ENCODE peak calls at places on chromosome 18, in six cellular contexts. X is GM20000; J is smooth muscle cell of the brain vasculature; V is stimulated activated CD8-positive, alpha-beta memory T cell treated with anti-CD3 and anti-CD28 coated beads, Interleukin-4, amount 100 ng/mL, for 1 hour; Z is stimulated activated CD4-positive, alpha-beta T cell treated with anti-CD3 and anti-CD28 coated beads, Interleukin-4, amount 100 ng/mL, for 4 hours; W is NCI-H748 treated with DMSO at 0.1 percent for 48 hours. F is an unnamed sample.

GRCh38 chr18:78883501-78883900 is 96.1 kb upstream of the SALL3 start:
- DNase-seq in J (no peak), W (no peak), V (no peak), X (no peak), Z (no peak), F (no peak)

GRCh38 chr18:22280453-22280750 is 111.0 kb downstream of the GATA6 start:
- DNase-seq in X (no peak), Z (no peak), V (no peak), J (no peak), W (no peak), F (no peak)

GRCh38 chr18:23191952-23192662 is 56.8 kb downstream of the CABLES1 start:
- DNase-seq in Z (no peak), W (no peak), V (no peak), J (peak), X (no peak), F (no peak)

GRCh38 chr18:65221736-65222135 is 529.1 kb upstream of the CDH7 start:
- DNase-seq in X (no peak), Z (no peak), V (no peak), J (no peak), W (peak), F (no peak)

GRCh38 chr18:24726727-24727539 is 266.5 kb downstream of the HRH4 start:
- DNase-seq in J (peak), X (peak), W (peak), V (no peak), Z (peak), F (peak)

GRCh38 chr18:21489119-21489750 is 111.3 kb downstream of the ESCO1 start:
- DNase-seq in X (peak), Z (no peak), V (no peak), W (peak), J (peak), F (no peak)

GRCh38 chr18:35267809-35268208 is 22.2 kb downstream of the ZSCAN30 start:
- DNase-seq in X (no peak), J (no peak), V (no peak), W (no peak), Z (no peak), F (no peak)

GRCh38 chr18:13893418-13893760 is 21.9 kb downstream of the MC2R start:
- DNase-seq in V (no peak), W (no peak), Z (no peak), X (peak), J (no peak), F (no peak)

GRCh38 chr18:63472380-63472779 is 4.4 kb upstream of the SERPINB5 start:
- DNase-seq in Z (no peak), W (peak), J (no peak), X (no peak), V (no peak), F (no peak)

GRCh38 chr18:50285071-50285470 is 2.4 kb downstream of the CXXC1 start:
- DNase-seq in W (no peak), V (no peak), J (no peak), X (no peak), Z (no peak), F (no peak)

GRCh38 chr18:30328839-30329238 is 713.7 kb downstream of the DSC3 start:
- DNase-seq in X (no peak), J (no peak), W (no peak), V (no peak), Z (no peak), F (no peak)

GRCh38 chr18:61949946-61950345 is 57.1 kb upstream of the RNF152 start:
- DNase-seq in X (no peak), J (no peak), W (peak), Z (no peak), V (no peak), F (no peak)

GRCh38 chr18:5145168-5145857 is 51.7 kb downstream of the AKAIN1 start:
- DNase-seq in J (no peak), V (no peak), X (no peak), Z (no peak), W (no peak), F (no peak)

GRCh38 chr18:11005528-11005927 is 143.8 kb downstream of the PIEZO2 start:
- DNase-seq in Z (no peak), J (peak), V (no peak), X (no peak), W (no peak), F (no peak)

GRCh38 chr18:35282353-35282752 is 7.7 kb downstream of the ZSCAN30 start:
- DNase-seq in J (no peak), V (no peak), W (no peak), Z (no peak), X (no peak), F (no peak)

GRCh38 chr18:46156124-46156745 is 52.0 kb downstream of the HAUS1 start:
- DNase-seq in J (no peak), Z (peak), W (no peak), V (no peak), X (no peak), F (no peak)

GRCh38 chr18:67818432-67818831 is 301.9 kb upstream of the DSEL start:
- DNase-seq in V (no peak), X (no peak), J (no peak), Z (no peak), W (no peak), F (no peak)

GRCh38 chr18:28511421-28511821 is 334.5 kb upstream of the CDH2 start:
- DNase-seq in Z (no peak), W (no peak), V (no peak), X (no peak), J (no peak), F (no peak)

GRCh38 chr18:59079264-59079972 is 60.3 kb upstream of the SEC11C start:
- DNase-seq in X (no peak), W (peak), Z (no peak), J (no peak), V (no peak), F (no peak)

GRCh38 chr18:75896865-75897264 is 469.4 kb upstream of the SMIM21 start:
- DNase-seq in X (no peak), W (peak), J (no peak), V (no peak), Z (no peak), F (no peak)

GRCh38 chr18:3458952-3459853 is 9.2 kb downstream of the TGIF1 start:
- DNase-seq in X (peak), W (no peak), V (no peak), J (no peak), Z (no peak), F (no peak)

GRCh38 chr18:47755102-47755456 is 175.4 kb downstream of the SMAD2 start:
- DNase-seq in W (no peak), J (no peak), V (no peak), Z (no peak), X (no peak), F (no peak)

GRCh38 chr18:14124689-14125088 is 7.5 kb downstream of the ZNF519 start:
- DNase-seq in V (no peak), J (no peak), Z (no peak), W (no peak), X (no peak), F (no peak)

GRCh38 chr18:35918564-35918963 is 53.9 kb upstream of the RMP24 start:
- DNase-seq in Z (no peak), W (no peak), J (no peak), X (no peak), V (no peak), F (no peak)

GRCh38 chr18:8889479-8889878 is 184.1 kb downstream of the MTCL1 start:
- DNase-seq in V (no peak), X (no peak), W (no peak), Z (no peak), J (no peak), F (no peak)

GRCh38 chr18:6854811-6855210 is 125.3 kb downstream of the ARHGAP28 start:
- DNase-seq in W (no peak), J (no peak), V (no peak), X (no peak), Z (no peak), F (no peak)

GRCh38 chr18:77654302-77654701 is 404.7 kb downstream of the GALR1 start:
- DNase-seq in W (no peak), V (no peak), J (no peak), X (no peak), Z (no peak), F (no peak)

GRCh38 chr18:29157057-29157780 is 980.3 kb upstream of the CDH2 start:
- DNase-seq in J (no peak), W (no peak), Z (no peak), X (no peak), V (no peak), F (no peak)